ENCODE peak calls at places on chromosomes 13 and 19, in six cellular contexts. One of them, this sample, is unnamed.

GRCh38 chr19:45256836-45257235 is 5.8 kb downstream of the MARK4 start:
- DNase-seq in posterior vena cava: no peak
- DNase-seq in stimulated activated CD8-positive, alpha-beta memory T cell treated with anti-CD3 and anti-CD28 coated beads, Interleukin-4, amount 100 ng/mL, for 4 hours: no peak
- DNase-seq in GM04503: no peak
- DNase-seq in endodermal cell: no peak
- DNase-seq in stimulated activated CD4-positive, alpha-beta T cell treated with anti-CD3 and anti-CD28 coated beads, Interleukin-1b, Interleukin-23, amount 100 ng/mL, for 1 hour: no peak
- DNase-seq in this sample: no peak

GRCh38 chr13:93388701-93389100 is 162.1 kb downstream of the GPC6 start:
- DNase-seq in endodermal cell: no peak
- DNase-seq in posterior vena cava: no peak
- DNase-seq in stimulated activated CD8-positive, alpha-beta memory T cell treated with anti-CD3 and anti-CD28 coated beads, Interleukin-4, amount 100 ng/mL, for 4 hours: no peak
- DNase-seq in stimulated activated CD4-positive, alpha-beta T cell treated with anti-CD3 and anti-CD28 coated beads, Interleukin-1b, Interleukin-23, amount 100 ng/mL, for 1 hour: no peak
- DNase-seq in GM04503: no peak
- DNase-seq in this sample: no peak

GRCh38 chr19:48807590-48808308 is 3.1 kb downstream of the BCAT2 start:
- DNase-seq in stimulated activated CD4-positive, alpha-beta T cell treated with anti-CD3 and anti-CD28 coated beads, Interleukin-1b, Interleukin-23, amount 100 ng/mL, for 1 hour: no peak
- DNase-seq in stimulated activated CD8-positive, alpha-beta memory T cell treated with anti-CD3 and anti-CD28 coated beads, Interleukin-4, amount 100 ng/mL, for 4 hours: no peak
- DNase-seq in posterior vena cava: no peak
- DNase-seq in GM04503: no peak
- DNase-seq in endodermal cell: peak; percentile 73
- DNase-seq in this sample: no peak

GRCh38 chr13:108190897-108191296 is 24.4 kb downstream of the LIG4 start:
- DNase-seq in stimulated activated CD4-positive, alpha-beta T cell treated with anti-CD3 and anti-CD28 coated beads, Interleukin-1b, Interleukin-23, amount 100 ng/mL, for 1 hour: no peak
- DNase-seq in stimulated activated CD8-positive, alpha-beta memory T cell treated with anti-CD3 and anti-CD28 coated beads, Interleukin-4, amount 100 ng/mL, for 4 hours: no peak
- DNase-seq in endodermal cell: no peak
- DNase-seq in GM04503: no peak
- DNase-seq in posterior vena cava: no peak
- DNase-seq in this sample: no peak

GRCh38 chr19:19444694-19445155 is 39.2 kb downstream of the GATAD2A start:
- DNase-seq in GM04503: no peak
- DNase-seq in stimulated activated CD8-positive, alpha-beta memory T cell treated with anti-CD3 and anti-CD28 coated beads, Interleukin-4, amount 100 ng/mL, for 4 hours: no peak
- DNase-seq in endodermal cell: peak; percentile 55
- DNase-seq in posterior vena cava: peak; percentile 54
- DNase-seq in stimulated activated CD4-positive, alpha-beta T cell treated with anti-CD3 and anti-CD28 coated beads, Interleukin-1b, Interleukin-23, amount 100 ng/mL, for 1 hour: no peak
- DNase-seq in this sample: no peak

GRCh38 chr13:93248627-93249047 is 22.0 kb downstream of the GPC6 start:
- DNase-seq in stimulated activated CD8-positive, alpha-beta memory T cell treated with anti-CD3 and anti-CD28 coated beads, Interleukin-4, amount 100 ng/mL, for 4 hours: no peak
- DNase-seq in stimulated activated CD4-positive, alpha-beta T cell treated with anti-CD3 and anti-CD28 coated beads, Interleukin-1b, Interleukin-23, amount 100 ng/mL, for 1 hour: no peak
- DNase-seq in endodermal cell: peak; percentile 83
- DNase-seq in posterior vena cava: no peak
- DNase-seq in GM04503: no peak
- DNase-seq in this sample: no peak

GRCh38 chr19:29878973-29879654 is 62.9 kb upstream of the URI1 start:
- DNase-seq in endodermal cell: peak; percentile 79
- DNase-seq in posterior vena cava: peak; percentile 61
- DNase-seq in stimulated activated CD4-positive, alpha-beta T cell treated with anti-CD3 and anti-CD28 coated beads, Interleukin-1b, Interleukin-23, amount 100 ng/mL, for 1 hour: no peak
- DNase-seq in GM04503: peak; percentile 50
- DNase-seq in stimulated activated CD8-positive, alpha-beta memory T cell treated with anti-CD3 and anti-CD28 coated beads, Interleukin-4, amount 100 ng/mL, for 4 hours: no peak
- DNase-seq in this sample: no peak

GRCh38 chr19:2270572-2271515 is 11.1 kb downstream of the PEAK3 start:
- DNase-seq in GM04503: peak; percentile 26
- DNase-seq in stimulated activated CD4-positive, alpha-beta T cell treated with anti-CD3 and anti-CD28 coated beads, Interleukin-1b, Interleukin-23, amount 100 ng/mL, for 1 hour: peak; percentile 53
- DNase-seq in endodermal cell: peak; percentile 77
- DNase-seq in posterior vena cava: peak; percentile 97
- DNase-seq in stimulated activated CD8-positive, alpha-beta memory T cell treated with anti-CD3 and anti-CD28 coated beads, Interleukin-4, amount 100 ng/mL, for 4 hours: peak; percentile 48
- DNase-seq in this sample: peak; percentile 64

GRCh38 chr13:27044837-27045570 is 126.6 kb downstream of the USP12 start:
- DNase-seq in stimulated activated CD4-positive, alpha-beta T cell treated with anti-CD3 and anti-CD28 coated beads, Interleukin-1b, Interleukin-23, amount 100 ng/mL, for 1 hour: no peak
- DNase-seq in posterior vena cava: no peak
- DNase-seq in stimulated activated CD8-positive, alpha-beta memory T cell treated with anti-CD3 and anti-CD28 coated beads, Interleukin-4, amount 100 ng/mL, for 4 hours: no peak
- DNase-seq in GM04503: no peak
- DNase-seq in endodermal cell: no peak
- DNase-seq in this sample: no peak

GRCh38 chr13:84086847-84087162 is 204.5 kb upstream of the SLITRK1 start:
- DNase-seq in posterior vena cava: no peak
- DNase-seq in GM04503: no peak
- DNase-seq in stimulated activated CD4-positive, alpha-beta T cell treated with anti-CD3 and anti-CD28 coated beads, Interleukin-1b, Interleukin-23, amount 100 ng/mL, for 1 hour: no peak
- DNase-seq in stimulated activated CD8-positive, alpha-beta memory T cell treated with anti-CD3 and anti-CD28 coated beads, Interleukin-4, amount 100 ng/mL, for 4 hours: no peak
- DNase-seq in endodermal cell: no peak
- DNase-seq in this sample: no peak

GRCh38 chr13:59112375-59112774 is 1051.4 kb downstream of the DIAPH3 start:
- DNase-seq in stimulated activated CD4-positive, alpha-beta T cell treated with anti-CD3 and anti-CD28 coated beads, Interleukin-1b, Interleukin-23, amount 100 ng/mL, for 1 hour: no peak
- DNase-seq in stimulated activated CD8-positive, alpha-beta memory T cell treated with anti-CD3 and anti-CD28 coated beads, Interleukin-4, amount 100 ng/mL, for 4 hours: no peak
- DNase-seq in endodermal cell: no peak
- DNase-seq in GM04503: no peak
- DNase-seq in posterior vena cava: no peak
- DNase-seq in this sample: no peak

GRCh38 chr13:91347996-91348905 is 764 bp downstream of the MIR17HG start:
- DNase-seq in stimulated activated CD8-positive, alpha-beta memory T cell treated with anti-CD3 and anti-CD28 coated beads, Interleukin-4, amount 100 ng/mL, for 4 hours: peak; percentile 62
- DNase-seq in posterior vena cava: peak; percentile 88
- DNase-seq in GM04503: no peak
- DNase-seq in endodermal cell: peak; percentile 56
- DNase-seq in stimulated activated CD4-positive, alpha-beta T cell treated with anti-CD3 and anti-CD28 coated beads, Interleukin-1b, Interleukin-23, amount 100 ng/mL, for 1 hour: peak; percentile 66
- DNase-seq in this sample: no peak

GRCh38 chr13:95023405-95023804 is 277.8 kb downstream of the ABCC4 start:
- DNase-seq in endodermal cell: no peak
- DNase-seq in stimulated activated CD4-positive, alpha-beta T cell treated with anti-CD3 and anti-CD28 coated beads, Interleukin-1b, Interleukin-23, amount 100 ng/mL, for 1 hour: no peak
- DNase-seq in posterior vena cava: no peak
- DNase-seq in GM04503: no peak
- DNase-seq in stimulated activated CD8-positive, alpha-beta memory T cell treated with anti-CD3 and anti-CD28 coated beads, Interleukin-4, amount 100 ng/mL, for 4 hours: no peak
- DNase-seq in this sample: no peak

GRCh38 chr19:55482128-55482961 is 2.6 kb upstream of the NAT14 start:
- DNase-seq in stimulated activated CD8-positive, alpha-beta memory T cell treated with anti-CD3 and anti-CD28 coated beads, Interleukin-4, amount 100 ng/mL, for 4 hours: no peak
- DNase-seq in stimulated activated CD4-positive, alpha-beta T cell treated with anti-CD3 and anti-CD28 coated beads, Interleukin-1b, Interleukin-23, amount 100 ng/mL, for 1 hour: no peak
- DNase-seq in posterior vena cava: no peak
- DNase-seq in endodermal cell: peak; percentile 51
- DNase-seq in GM04503: no peak
- DNase-seq in this sample: no peak

GRCh38 chr19:16581145-16581970 is 9.1 kb upstream of the SLC35E1 start:
- DNase-seq in stimulated activated CD8-positive, alpha-beta memory T cell treated with anti-CD3 and anti-CD28 coated beads, Interleukin-4, amount 100 ng/mL, for 4 hours: no peak
- DNase-seq in GM04503: no peak
- DNase-seq in endodermal cell: no peak
- DNase-seq in posterior vena cava: no peak
- DNase-seq in stimulated activated CD4-positive, alpha-beta T cell treated with anti-CD3 and anti-CD28 coated beads, Interleukin-1b, Interleukin-23, amount 100 ng/mL, for 1 hour: no peak
- DNase-seq in this sample: no peak

GRCh38 chr19:1400281-1401137 is 833 bp downstream of the GAMT start:
- DNase-seq in posterior vena cava: no peak
- DNase-seq in endodermal cell: no peak
- DNase-seq in GM04503: no peak
- DNase-seq in stimulated activated CD8-positive, alpha-beta memory T cell treated with anti-CD3 and anti-CD28 coated beads, Interleukin-4, amount 100 ng/mL, for 4 hours: no peak
- DNase-seq in stimulated activated CD4-positive, alpha-beta T cell treated with anti-CD3 and anti-CD28 coated beads, Interleukin-1b, Interleukin-23, amount 100 ng/mL, for 1 hour: no peak
- DNase-seq in this sample: no peak

GRCh38 chr13:25249001-25249543 is 38.2 kb downstream of the MTMR6 start:
- DNase-seq in stimulated activated CD4-positive, alpha-beta T cell treated with anti-CD3 and anti-CD28 coated beads, Interleukin-1b, Interleukin-23, amount 100 ng/mL, for 1 hour: no peak
- DNase-seq in GM04503: peak; percentile 13
- DNase-seq in posterior vena cava: no peak
- DNase-seq in endodermal cell: peak; percentile 56
- DNase-seq in stimulated activated CD8-positive, alpha-beta memory T cell treated with anti-CD3 and anti-CD28 coated beads, Interleukin-4, amount 100 ng/mL, for 4 hours: no peak
- DNase-seq in this sample: peak; percentile 42

GRCh38 chr13:66224644-66225043 is 1005.5 kb downstream of the PCDH9 start:
- DNase-seq in posterior vena cava: no peak
- DNase-seq in stimulated activated CD8-positive, alpha-beta memory T cell treated with anti-CD3 and anti-CD28 coated beads, Interleukin-4, amount 100 ng/mL, for 4 hours: no peak
- DNase-seq in endodermal cell: peak; percentile 60
- DNase-seq in stimulated activated CD4-positive, alpha-beta T cell treated with anti-CD3 and anti-CD28 coated beads, Interleukin-1b, Interleukin-23, amount 100 ng/mL, for 1 hour: no peak
- DNase-seq in GM04503: no peak
- DNase-seq in this sample: no peak

GRCh38 chr13:102846261-102847015 is 606 bp downstream of the ERCC5 start:
- DNase-seq in stimulated activated CD4-positive, alpha-beta T cell treated with anti-CD3 and anti-CD28 coated beads, Interleukin-1b, Interleukin-23, amount 100 ng/mL, for 1 hour: no peak
- DNase-seq in endodermal cell: peak; percentile 53
- DNase-seq in GM04503: no peak
- DNase-seq in stimulated activated CD8-positive, alpha-beta memory T cell treated with anti-CD3 and anti-CD28 coated beads, Interleukin-4, amount 100 ng/mL, for 4 hours: peak; percentile 12
- DNase-seq in posterior vena cava: peak; percentile 82
- DNase-seq in this sample: no peak

GRCh38 chr13:59475911-59476310 is 687.8 kb downstream of the DIAPH3 start:
- DNase-seq in stimulated activated CD4-positive, alpha-beta T cell treated with anti-CD3 and anti-CD28 coated beads, Interleukin-1b, Interleukin-23, amount 100 ng/mL, for 1 hour: no peak
- DNase-seq in endodermal cell: no peak
- DNase-seq in GM04503: no peak
- DNase-seq in stimulated activated CD8-positive, alpha-beta memory T cell treated with anti-CD3 and anti-CD28 coated beads, Interleukin-4, amount 100 ng/mL, for 4 hours: no peak
- DNase-seq in posterior vena cava: no peak
- DNase-seq in this sample: no peak

GRCh38 chr19:38264486-38265212 is at the start of gene SPINT2:
- DNase-seq in GM04503: no peak
- DNase-seq in endodermal cell: peak; percentile 95
- DNase-seq in stimulated activated CD8-positive, alpha-beta memory T cell treated with anti-CD3 and anti-CD28 coated beads, Interleukin-4, amount 100 ng/mL, for 4 hours: peak; percentile 11
- DNase-seq in posterior vena cava: peak; percentile 83
- DNase-seq in stimulated activated CD4-positive, alpha-beta T cell treated with anti-CD3 and anti-CD28 coated beads, Interleukin-1b, Interleukin-23, amount 100 ng/mL, for 1 hour: no peak
- DNase-seq in this sample: no peak

GRCh38 chr19:2679439-2679838 is 23.1 kb downstream of the GNG7 start:
- DNase-seq in posterior vena cava: no peak
- DNase-seq in endodermal cell: no peak
- DNase-seq in GM04503: no peak
- DNase-seq in stimulated activated CD8-positive, alpha-beta memory T cell treated with anti-CD3 and anti-CD28 coated beads, Interleukin-4, amount 100 ng/mL, for 4 hours: no peak
- DNase-seq in stimulated activated CD4-positive, alpha-beta T cell treated with anti-CD3 and anti-CD28 coated beads, Interleukin-1b, Interleukin-23, amount 100 ng/mL, for 1 hour: no peak
- DNase-seq in this sample: no peak

GRCh38 chr19:40798997-40799557 is at the start of gene EGLN2:
- DNase-seq in GM04503: no peak
- DNase-seq in stimulated activated CD4-positive, alpha-beta T cell treated with anti-CD3 and anti-CD28 coated beads, Interleukin-1b, Interleukin-23, amount 100 ng/mL, for 1 hour: no peak
- DNase-seq in endodermal cell: no peak
- DNase-seq in stimulated activated CD8-positive, alpha-beta memory T cell treated with anti-CD3 and anti-CD28 coated beads, Interleukin-4, amount 100 ng/mL, for 4 hours: no peak
- DNase-seq in posterior vena cava: no peak
- DNase-seq in this sample: no peak

GRCh38 chr13:38785047-38785446 is 98.2 kb downstream of the FREM2 start:
- DNase-seq in stimulated activated CD4-positive, alpha-beta T cell treated with anti-CD3 and anti-CD28 coated beads, Interleukin-1b, Interleukin-23, amount 100 ng/mL, for 1 hour: no peak
- DNase-seq in stimulated activated CD8-positive, alpha-beta memory T cell treated with anti-CD3 and anti-CD28 coated beads, Interleukin-4, amount 100 ng/mL, for 4 hours: no peak
- DNase-seq in endodermal cell: no peak
- DNase-seq in posterior vena cava: no peak
- DNase-seq in GM04503: no peak
- DNase-seq in this sample: no peak

GRCh38 chr13:111265701-111266035 is 54.8 kb upstream of the TEX29 start:
- DNase-seq in endodermal cell: peak; percentile 64
- DNase-seq in GM04503: no peak
- DNase-seq in stimulated activated CD4-positive, alpha-beta T cell treated with anti-CD3 and anti-CD28 coated beads, Interleukin-1b, Interleukin-23, amount 100 ng/mL, for 1 hour: no peak
- DNase-seq in posterior vena cava: no peak
- DNase-seq in stimulated activated CD8-positive, alpha-beta memory T cell treated with anti-CD3 and anti-CD28 coated beads, Interleukin-4, amount 100 ng/mL, for 4 hours: no peak
- DNase-seq in this sample: no peak

GRCh38 chr19:35931874-35932202 is 4.3 kb upstream of the LRFN3 start:
- DNase-seq in endodermal cell: no peak
- DNase-seq in stimulated activated CD8-positive, alpha-beta memory T cell treated with anti-CD3 and anti-CD28 coated beads, Interleukin-4, amount 100 ng/mL, for 4 hours: no peak
- DNase-seq in GM04503: no peak
- DNase-seq in stimulated activated CD4-positive, alpha-beta T cell treated with anti-CD3 and anti-CD28 coated beads, Interleukin-1b, Interleukin-23, amount 100 ng/mL, for 1 hour: no peak
- DNase-seq in posterior vena cava: no peak
- DNase-seq in this sample: no peak

This sample was measured in SIG-M5.